ENCODE peak calls at places on chromosomes 13 and 19, in six cellular contexts. T is neuronal stem cell, U is IMR-90, K is H1, D is mesendoderm, A is mesenchymal stem cell. F is an unnamed sample.

GRCh38 chr19:5914358-5914774 is 312 bp downstream of the CAPS start:
- DNase-seq in T (no peak), U (no peak), K (no peak), D (no peak), A (no peak), F (no peak)

GRCh38 chr19:2858864-2859263 is 8.3 kb upstream of the ZNF556 start:
- DNase-seq in T (no peak), U (no peak), K (no peak), D (no peak), A (no peak), F (no peak)

GRCh38 chr19:46783670-46784069 is 4.7 kb downstream of the SLC1A5 start:
- DNase-seq in T (no peak), U (no peak), K (no peak), D (no peak), A (no peak), F (no peak)

GRCh38 chr13:99967498-99967883 is 4.1 kb downstream of the ZIC5 start:
- DNase-seq in T (no peak), U (no peak), K (no peak), D (no peak), A (no peak), F (no peak)

GRCh38 chr19:13960863-13961784 is 8.8 kb downstream of the DCAF15 start:
- DNase-seq in T (no peak), U (no peak), K (no peak), D (no peak), A (no peak), F (no peak)

GRCh38 chr13:98103942-98104880 is 38.7 kb upstream of the FARP1 start:
- DNase-seq in T (no peak), U (peak; percentile 43), K (no peak), D (peak; percentile 45), A (no peak), F (peak; percentile 25)

GRCh38 chr19:5001547-5002131 is 32.7 kb downstream of the KDM4B start:
- DNase-seq in T (no peak), U (peak; percentile 71), K (no peak), D (peak; percentile 57), A (peak; percentile 55), F (peak; percentile 66)

GRCh38 chr19:14770944-14771839 is 7.2 kb downstream of the ADGRE2 start:
- DNase-seq in T (no peak), U (no peak), K (peak; percentile 23), D (no peak), A (no peak), F (no peak)

GRCh38 chr13:30618186-30618937 is 642 bp downstream of the USPL1 start:
- DNase-seq in T (peak; percentile 18), U (no peak), K (no peak), D (no peak), A (peak; percentile 41), F (peak; percentile 31)

GRCh38 chr13:40604135-40604534 is 62.3 kb downstream of the FOXO1 start:
- DNase-seq in T (no peak), U (no peak), K (no peak), D (no peak), A (no peak), F (no peak)

GRCh38 chr13:30002577-30002976 is 152.2 kb upstream of the UBL3 start:
- DNase-seq in T (no peak), U (peak; percentile 85), K (no peak), D (no peak), A (peak; percentile 72), F (peak; percentile 30)

GRCh38 chr13:39810091-39810877 is 154.8 kb downstream of the COG6 start:
- DNase-seq in T (no peak), U (no peak), K (no peak), D (peak; percentile 61), A (no peak), F (peak; percentile 27)

GRCh38 chr13:41610426-41610825 is 153.1 kb downstream of the RGCC start:
- DNase-seq in T (no peak), U (peak; percentile 97), K (no peak), D (no peak), A (no peak), F (peak; percentile 94)

GRCh38 chr19:7565332-7565731 is 29.8 kb downstream of the PNPLA6 start:
- DNase-seq in T (no peak), U (no peak), K (no peak), D (no peak), A (no peak), F (no peak)

GRCh38 chr19:44808463-44809371 is at the start of gene BCAM:
- DNase-seq in T (peak; percentile 76), U (peak; percentile 54), K (peak; percentile 87), D (peak; percentile 56), A (peak; percentile 73), F (no peak)

GRCh38 chr13:24052547-24052981 is 108.0 kb upstream of the SPATA13 start:
- DNase-seq in T (no peak), U (peak; percentile 30), K (no peak), D (no peak), A (peak; percentile 35), F (no peak)

GRCh38 chr13:47433461-47434005 is 536.7 kb upstream of the HTR2A start:
- DNase-seq in T (no peak), U (peak; percentile 65), K (no peak), D (no peak), A (peak; percentile 31), F (no peak)

GRCh38 chr13:105804561-105805190 is 730.8 kb downstream of the EFNB2 start:
- DNase-seq in T (no peak), U (peak; percentile 59), K (no peak), D (no peak), A (peak; percentile 62), F (no peak)

GRCh38 chr19:43774103-43774939 is 6.5 kb downstream of the KCNN4 start:
- DNase-seq in T (peak; percentile 57), U (peak; percentile 58), K (peak; percentile 84), D (peak; percentile 78), A (peak; percentile 69), F (no peak)

GRCh38 chr13:43908156-43909126 is 28.7 kb downstream of the LACC1 start:
- DNase-seq in T (peak; percentile 12), U (peak; percentile 91), K (no peak), D (peak; percentile 29), A (peak; percentile 87), F (peak; percentile 63)

GRCh38 chr13:34462843-34463242 is 479.2 kb upstream of the NBEA start:
- DNase-seq in T (no peak), U (peak; percentile 22), K (no peak), D (no peak), A (peak; percentile 60), F (peak; percentile 87)

GRCh38 chr13:95038949-95039348 is 262.3 kb downstream of the ABCC4 start:
- DNase-seq in T (no peak), U (no peak), K (no peak), D (no peak), A (no peak), F (no peak)

GRCh38 chr19:19106061-19106551 is 32.2 kb downstream of the TMEM161A start:
- DNase-seq in T (no peak), U (no peak), K (peak; percentile 79), D (no peak), A (peak; percentile 67), F (peak; percentile 75)

GRCh38 chr19:35417278-35417677 is 30.8 kb upstream of the FFAR2 start:
- DNase-seq in T (no peak), U (no peak), K (no peak), D (no peak), A (no peak), F (no peak)
- H3K4me3 ChIP-seq in T (no peak overlapping the region), U (no peak overlapping the region), K (no peak overlapping the region), D (no peak overlapping the region), A (no peak overlapping the region), F (no peak overlapping the region)

GRCh38 chr19:9848761-9849160 is 13.6 kb downstream of the PIN1 start:
- DNase-seq in T (no peak), U (no peak), K (no peak), D (no peak), A (no peak), F (no peak)

GRCh38 chr19:9849786-9850185 is 14.7 kb downstream of the PIN1 start:
- DNase-seq in T (no peak), U (no peak), K (no peak), D (no peak), A (no peak), F (no peak)

GRCh38 chr19:9850235-9850959 is 15.3 kb downstream of the PIN1 start:
- DNase-seq in T (no peak), U (no peak), K (no peak), D (no peak), A (no peak), F (no peak)

GRCh38 chr19:9848060-9848459 is 12.9 kb downstream of the PIN1 start:
- DNase-seq in T (no peak), U (no peak), K (peak; percentile 83), D (peak; percentile 42), A (no peak), F (no peak)

DNA sequence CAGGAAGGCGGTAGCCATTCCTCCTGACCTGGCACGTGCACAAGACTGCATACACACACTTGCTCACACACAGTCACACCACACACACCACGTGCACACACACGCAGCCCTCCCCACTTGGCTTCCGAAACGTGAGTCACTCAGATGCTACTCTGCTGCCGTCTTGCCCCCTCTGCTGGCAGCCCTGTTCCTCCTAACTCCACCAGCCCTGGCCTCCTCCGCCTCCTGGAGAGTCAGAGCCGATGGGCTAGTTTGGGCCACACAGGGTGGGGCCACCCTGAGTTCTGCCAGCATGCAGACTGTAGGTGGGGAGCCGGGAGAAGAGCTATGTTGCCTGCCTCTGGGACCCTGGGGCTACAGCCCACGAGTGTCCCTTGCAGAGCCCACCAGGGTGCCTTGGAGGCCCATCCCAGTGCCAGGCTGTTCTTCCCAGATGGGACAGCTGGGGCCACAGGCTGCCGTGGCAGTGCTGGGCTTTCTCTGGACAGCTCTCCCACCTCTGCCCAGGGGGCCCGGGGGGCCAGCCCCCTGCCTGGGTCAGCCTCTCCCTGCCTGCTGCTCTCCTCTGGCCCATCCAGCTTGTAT is 12.1 kb downstream of the PIN1 start:
- DNase-seq in T (no peak), U (peak; percentile 97), K (peak; percentile 79), D (peak; percentile 83), A (peak; percentile 90), F (peak; percentile 40)
- H4K8ac ChIP-seq in T (no peak overlapping the region), U (no peak overlapping the region), K (no peak overlapping the region), D (no peak overlapping the region), A (no peak overlapping the region), F (no peak overlapping the region)

GRCh38 chr19:12802267-12803106 is 618 bp downstream of the THSD8 start:
- DNase-seq in T (no peak), U (no peak), K (no peak), D (no peak), A (no peak), F (peak; percentile 45)
- H3K27ac ChIP-seq in T (no peak overlapping the region), U (no peak overlapping the region), K (peak overlapping the region; percentile 3), D (no peak overlapping the region), A (no peak overlapping the region), F (no peak overlapping the region)

DNA sequence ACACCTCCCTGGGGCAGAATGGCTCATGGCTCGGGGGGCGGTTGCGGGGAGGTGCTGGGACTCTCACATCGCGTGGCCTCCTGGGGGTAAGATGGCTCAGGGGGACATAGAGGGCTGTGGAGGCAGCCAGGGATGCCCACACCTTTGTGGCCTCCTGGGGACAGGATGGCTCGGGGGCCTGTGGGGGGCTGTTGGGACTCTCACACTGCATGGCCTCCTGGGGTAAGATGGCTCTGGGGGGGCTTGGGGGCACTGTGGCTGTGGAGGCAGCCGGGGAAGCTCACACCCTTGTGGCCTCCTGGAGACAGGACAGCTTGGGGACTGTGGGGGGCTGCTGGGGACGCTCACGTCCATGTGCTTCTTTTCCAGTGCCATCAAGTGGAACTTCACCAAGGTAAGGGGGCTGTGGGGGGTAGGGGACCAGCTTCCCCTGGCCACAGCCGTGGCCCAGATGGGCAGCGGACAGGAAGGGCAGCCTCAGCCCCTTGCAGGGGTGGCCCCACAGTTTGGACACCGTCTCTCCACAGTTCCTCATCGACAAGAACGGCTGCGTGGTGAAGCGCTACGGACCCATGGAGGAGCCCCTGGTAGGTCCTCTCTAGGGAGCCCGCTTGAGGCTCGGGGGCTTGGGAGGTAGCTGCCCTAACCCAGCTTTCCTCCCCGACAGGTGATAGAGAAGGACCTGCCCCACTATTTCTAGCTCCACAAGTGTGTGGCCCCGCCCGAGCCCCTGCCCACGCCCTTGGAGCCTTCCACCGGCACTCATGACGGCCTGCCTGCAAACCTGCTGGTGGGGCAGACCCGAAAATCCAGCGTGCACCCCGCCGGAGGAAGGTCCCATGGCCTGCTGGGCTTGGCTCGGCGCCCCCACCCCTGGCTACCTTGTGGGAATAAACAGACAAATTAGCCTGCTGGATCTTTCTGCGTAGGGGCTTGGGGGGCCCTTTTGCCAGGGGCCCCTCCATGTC is 2.4 kb downstream of the GPX4 start:
- DNase-seq in T (no peak), U (no peak), K (no peak), D (no peak), A (no peak), F (no peak)
- H3K4me3 ChIP-seq in T (no peak overlapping the region), U (no peak overlapping the region), K (no peak overlapping the region), D (no peak overlapping the region), A (peak overlapping the region; percentile 83), F (no peak overlapping the region)

F was measured in trophoblast cell.